ENCODE peak calls at places on chromosomes 12 and 14, in four cellular contexts. N, L, B and R are unnamed samples.

GRCh38 chr12:117134059-117134458 is 34.8 kb upstream of the TESC start:
- DNase-seq in B (no peak), L (peak; percentile 59), N (no peak), R (no peak)

GRCh38 chr14:31300296-31300695 is 92.7 kb upstream of the HECTD1 start:
- DNase-seq in N (peak; percentile 19), L (peak; percentile 15), B (no peak), R (no peak)

GRCh38 chr14:102510616-102511520 is 1.3 kb upstream of the ANKRD9 start:
- DNase-seq in B (no peak), N (no peak), L (no peak), R (no peak)

GRCh38 chr12:1984759-1985158 is 19.5 kb downstream of the DCP1B start:
- DNase-seq in L (no peak), N (no peak), B (no peak), R (no peak)

GRCh38 chr12:28172434-28173030 is 17.7 kb upstream of the CCDC91 start:
- DNase-seq in L (peak; percentile 86), N (peak; percentile 70), B (peak; percentile 36), R (peak; percentile 77)

GRCh38 chr14:65224799-65225198 is 122.5 kb upstream of the MAX start:
- DNase-seq in N (no peak), L (peak; percentile 51), B (no peak), R (peak; percentile 33)

GRCh38 chr12:94707892-94708291 is 57.5 kb upstream of the TMCC3 start:
- DNase-seq in L (peak; percentile 70), N (peak; percentile 83), B (no peak), R (no peak)

GRCh38 chr12:119594399-119594730 is 791 bp downstream of the TMEM233 start:
- DNase-seq in B (no peak), L (peak; percentile 7), N (no peak), R (peak; percentile 60)

GRCh38 chr14:95200404-95200803 is 43.1 kb upstream of the DICER1 start:
- DNase-seq in B (no peak), L (no peak), N (no peak), R (no peak)

GRCh38 chr14:43135877-43136411 is 1371.1 kb downstream of the FSCB start:
- DNase-seq in B (no peak), N (no peak), L (no peak), R (no peak)

GRCh38 chr12:29157486-29157946 is 8.4 kb downstream of the FAR2 start:
- DNase-seq in B (no peak), L (peak; percentile 71), N (no peak), R (no peak)

GRCh38 chr12:132285991-132286681 is 43.3 kb downstream of the GALNT9 start:
- DNase-seq in L (peak; percentile 73), N (peak; percentile 40), B (no peak), R (peak; percentile 65)
- TF ChIP-seq EZH2 in L (no peak), N (no peak), B (no peak), R (no peak)

GRCh38 chr12:112762753-112763152 is 28.8 kb upstream of the RPH3A start:
- DNase-seq in N (no peak), B (no peak), L (no peak), R (no peak)
- TF ChIP-seq EZH2 in N (no peak), B (no peak), L (no peak), R (no peak)

GRCh38 chr14:28759658-28760313 is 6.8 kb upstream of the FOXG1 start:
- DNase-seq in L (no peak), N (no peak), B (no peak), R (no peak)

GRCh38 chr14:28762949-28763313 is 3.7 kb upstream of the FOXG1 start:
- DNase-seq in B (no peak), N (no peak), L (no peak), R (no peak)

GRCh38 chr14:28762290-28762948 is 4.2 kb upstream of the FOXG1 start:
- DNase-seq in B (no peak), N (no peak), L (no peak), R (no peak)

GRCh38 chr14:28760431-28760996 is 6.1 kb upstream of the FOXG1 start:
- DNase-seq in N (no peak), L (no peak), B (no peak), R (no peak)

DNA sequence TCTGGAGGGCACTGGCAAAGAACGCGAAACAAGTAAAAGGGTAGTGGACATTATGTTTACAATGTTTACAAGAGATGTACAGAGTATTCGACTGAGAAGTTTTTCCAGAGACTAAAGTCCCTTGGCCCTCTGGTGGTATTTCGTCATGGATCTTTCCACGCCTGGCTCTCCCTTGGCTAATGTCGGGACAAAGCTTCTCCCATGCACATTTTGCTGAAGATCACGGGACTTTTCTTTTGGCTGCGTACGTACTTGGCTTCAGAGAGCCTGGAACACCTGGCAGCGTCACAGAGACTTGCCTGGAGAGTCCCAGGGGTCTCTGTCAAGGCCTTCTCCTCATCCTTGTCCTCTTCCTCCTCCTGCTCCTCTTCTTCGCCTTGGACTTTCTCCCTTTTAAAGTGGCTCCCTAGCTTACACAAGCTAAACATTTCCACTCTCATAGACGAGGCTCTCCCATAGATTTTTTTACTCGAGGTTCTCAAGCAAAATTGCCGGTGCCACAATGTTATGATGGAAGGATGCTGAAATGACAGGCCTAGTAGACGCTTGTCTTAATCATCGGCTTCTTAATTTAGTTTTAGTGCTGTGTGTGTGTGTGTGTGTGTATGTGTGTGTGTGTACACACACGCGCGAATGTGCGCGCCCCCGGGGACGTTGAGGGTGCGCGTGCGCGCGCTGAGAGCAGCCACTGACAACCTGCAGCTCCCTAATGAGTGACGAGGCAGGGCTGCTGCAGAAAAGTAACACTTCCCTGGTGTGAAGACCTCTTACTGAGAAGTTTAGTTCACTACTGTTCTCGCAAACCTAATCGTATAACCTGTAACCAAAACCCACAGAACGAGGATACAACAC is 4.9 kb upstream of the FOXG1 start:
- DNase-seq in B (no peak), L (no peak), N (no peak), R (no peak)
- TF ChIP-seq EZH2 in B (no peak), L (no peak), N (peak; percentile 42), R (no peak)

GRCh38 chr14:23352506-23353432 is at the start of gene SLC22A17:
- DNase-seq in L (peak; percentile 97), B (peak; percentile 13), N (peak; percentile 88), R (peak; percentile 91)
- TF ChIP-seq EZH2 in L (no peak), B (no peak), N (no peak), R (no peak)

DNA sequence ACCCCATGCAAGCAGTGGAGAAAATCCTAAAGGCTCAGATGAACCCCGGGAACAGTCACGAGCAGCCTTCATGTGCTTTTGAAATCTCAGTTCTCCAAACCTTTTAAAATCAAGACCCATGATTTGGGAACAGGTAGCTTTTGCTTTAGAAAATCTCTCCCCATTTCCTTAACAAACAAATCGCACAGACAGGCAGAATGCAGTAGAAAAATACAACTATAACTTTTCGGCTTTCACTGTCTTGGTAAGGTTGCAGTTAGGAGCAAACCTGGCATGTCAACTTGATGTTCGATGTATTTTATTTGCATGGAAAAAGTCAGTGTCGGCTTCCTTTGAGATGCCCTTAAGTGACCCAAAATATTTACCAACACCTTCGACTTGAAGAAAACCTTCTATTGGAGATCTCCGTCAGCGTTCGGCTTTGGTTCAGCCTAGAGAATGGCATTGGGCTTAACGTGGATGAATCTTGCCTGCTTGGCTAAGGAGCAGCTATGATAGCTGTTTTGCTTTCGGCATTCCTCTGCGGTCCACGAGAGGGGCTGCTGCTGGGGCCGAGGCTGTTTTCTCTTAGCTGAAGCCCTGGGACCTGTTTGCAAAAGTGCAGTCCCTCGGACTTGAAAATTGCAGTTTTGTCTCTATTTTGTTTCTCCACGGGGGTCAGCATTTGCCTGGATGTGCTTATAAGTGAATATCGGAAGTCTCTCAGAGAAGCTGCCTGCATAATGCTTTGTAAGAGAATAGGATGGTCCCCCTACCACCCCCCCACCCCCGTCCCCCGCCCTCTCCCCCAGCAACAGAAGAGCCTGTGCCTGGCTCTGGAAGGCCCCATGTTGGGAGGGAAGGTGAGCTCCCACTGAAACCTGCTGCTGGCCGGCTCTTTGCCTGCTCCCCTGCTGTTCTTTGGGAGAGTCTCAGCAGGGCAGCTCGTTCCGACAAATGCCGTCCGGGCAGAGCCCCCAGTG is 122.8 kb downstream of the AACS start:
- DNase-seq in L (no peak), N (no peak), B (no peak), R (peak; percentile 26)
- TF ChIP-seq EZH2 in L (peak; percentile 93), N (peak; percentile 91), B (no peak), R (peak; percentile 40)

DNA sequence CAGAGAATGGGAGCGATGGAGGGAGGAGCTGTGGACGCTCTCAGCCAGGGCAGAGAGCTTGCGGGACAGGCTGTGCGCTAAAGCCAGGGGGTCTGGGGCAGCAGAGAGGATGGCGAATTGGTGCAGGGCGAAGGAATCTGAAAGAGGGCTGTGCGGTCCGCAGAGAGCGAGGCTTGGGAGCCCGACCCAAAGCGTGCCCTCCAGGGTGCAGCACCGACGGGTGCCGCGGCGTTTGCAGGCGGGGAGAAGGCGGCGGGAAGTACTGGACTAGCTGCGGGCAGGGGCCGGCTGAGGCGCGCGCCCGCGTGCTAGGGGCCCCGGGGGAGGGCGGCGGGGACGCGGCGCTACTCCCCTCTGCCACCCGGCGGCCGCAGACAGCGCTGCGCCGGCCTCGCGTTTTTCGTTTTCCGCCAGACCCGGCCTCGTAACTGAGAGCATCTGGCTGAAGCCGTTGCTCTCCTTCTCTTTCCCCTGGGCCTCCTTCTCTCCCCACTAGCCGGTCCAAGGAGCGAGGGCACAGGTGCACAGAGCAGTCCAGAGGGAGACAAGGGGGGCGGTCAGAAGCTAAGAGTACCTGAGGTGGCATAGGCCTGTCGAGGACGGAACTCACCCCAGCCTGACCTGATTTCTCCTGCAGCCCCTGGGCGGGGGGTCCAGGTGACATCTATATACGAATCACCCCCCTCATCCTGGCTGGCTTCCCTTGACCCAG is 24.9 kb downstream of the SLC6A12 start:
- DNase-seq in N (peak; percentile 48), B (no peak), L (peak; percentile 81), R (peak; percentile 69)
- TF ChIP-seq EZH2 in N (no peak), B (no peak), L (no peak), R (no peak)